ENCODE peak calls at places on chromosomes 7 and 10, in six cellular contexts. A, X, D, I, W and G are unnamed samples.

GRCh38 chr7:36048902-36049240 is 104.2 kb upstream of the EEPD1 start:
- DNase-seq in A (no peak), X (peak; percentile 53), D (no peak), I (no peak), W (peak; percentile 56), G (no peak)

GRCh38 chr10:88769384-88769783 is 9.6 kb downstream of the LIPN start:
- DNase-seq in I (no peak), W (no peak), D (no peak), X (no peak), A (no peak), G (no peak)

GRCh38 chr10:114855776-114856543 is 34.4 kb downstream of the FHIP2A start:
- DNase-seq in W (peak; percentile 71), D (no peak), X (peak; percentile 58), I (no peak), A (no peak), G (no peak)

GRCh38 chr7:36723951-36724664 is at the start of gene AOAH:
- DNase-seq in I (no peak), X (no peak), D (peak; percentile 41), W (no peak), A (peak; percentile 74), G (no peak)

GRCh38 chr10:120765241-120765803 is 85.8 kb upstream of the WDR11 start:
- DNase-seq in I (no peak), A (no peak), X (no peak), W (no peak), D (no peak), G (no peak)

GRCh38 chr10:102669206-102670064 is 25.2 kb downstream of the TRIM8 start:
- DNase-seq in I (no peak), A (peak; percentile 75), D (peak; percentile 44), W (peak; percentile 68), X (peak; percentile 80), G (no peak)

GRCh38 chr7:24227603-24228359 is 56.2 kb upstream of the NPY start:
- DNase-seq in A (no peak), D (peak; percentile 40), X (no peak), W (no peak), I (no peak), G (no peak)

GRCh38 chr10:48468130-48468790 is 136.6 kb downstream of the ARHGAP22 start:
- DNase-seq in D (no peak), I (no peak), X (no peak), W (no peak), A (no peak), G (no peak)

GRCh38 chr10:77925410-77925794 is 1.2 kb downstream of the DLG5 start:
- DNase-seq in X (peak; percentile 81), W (peak; percentile 62), D (no peak), I (peak; percentile 48), A (peak; percentile 42), G (peak; percentile 41)

GRCh38 chr7:155344618-155345433 is 47.1 kb downstream of the INSIG1 start:
- DNase-seq in A (peak; percentile 88), X (peak; percentile 80), W (peak; percentile 67), D (peak; percentile 91), I (peak; percentile 87), G (peak; percentile 36)